ENCODE peak calls at places on chromosomes 1 and 21, in seven cellular contexts. One of them, this sample, is unnamed.

GRCh38 chr1:33429846-33430750 is 797 bp downstream of the PHC2 start:
- DNase-seq in left colon: no peak
- DNase-seq in NCI-H748 treated with DMSO at 0.1 percent for 48 hours: no peak
- DNase-seq in posterior vena cava: no peak
- DNase-seq in neural progenitor cell: peak
- DNase-seq in thyroid gland: peak
- DNase-seq in activated T-helper 1 cell treated with anti-CD3 and anti-CD28 coated beads, Interleukin-12 subunit alpha, Interleukin-12 subunit beta, Interleukin-2, Interleukin-4 antibody, amounts not matched to agents 30 ng/mL and 10 ng/mL and 1 ng/mL, durations not matched to agents 14 hours and 24 hours and 36 hours: no peak
- DNase-seq in this sample: no peak

GRCh38 chr1:243950166-243950565 is 100.1 kb upstream of the AKT3 start:
- DNase-seq in left colon: no peak
- DNase-seq in NCI-H748 treated with DMSO at 0.1 percent for 48 hours: no peak
- DNase-seq in posterior vena cava: no peak
- DNase-seq in neural progenitor cell: no peak
- DNase-seq in thyroid gland: no peak
- DNase-seq in activated T-helper 1 cell treated with anti-CD3 and anti-CD28 coated beads, Interleukin-12 subunit alpha, Interleukin-12 subunit beta, Interleukin-2, Interleukin-4 antibody, amounts not matched to agents 30 ng/mL and 10 ng/mL and 1 ng/mL, durations not matched to agents 14 hours and 24 hours and 36 hours: no peak
- DNase-seq in this sample: no peak

GRCh38 chr21:45574691-45575090 is 32.5 kb upstream of the SLC19A1 start:
- DNase-seq in left colon: no peak
- DNase-seq in NCI-H748 treated with DMSO at 0.1 percent for 48 hours: no peak
- DNase-seq in posterior vena cava: peak
- DNase-seq in neural progenitor cell: no peak
- DNase-seq in thyroid gland: no peak
- DNase-seq in activated T-helper 1 cell treated with anti-CD3 and anti-CD28 coated beads, Interleukin-12 subunit alpha, Interleukin-12 subunit beta, Interleukin-2, Interleukin-4 antibody, amounts not matched to agents 30 ng/mL and 10 ng/mL and 1 ng/mL, durations not matched to agents 14 hours and 24 hours and 36 hours: no peak
- DNase-seq in this sample: no peak

GRCh38 chr1:15501208-15502032 is 22.6 kb downstream of the CASP9 start:
- DNase-seq in left colon: no peak
- DNase-seq in NCI-H748 treated with DMSO at 0.1 percent for 48 hours: peak
- DNase-seq in posterior vena cava: peak
- DNase-seq in neural progenitor cell: peak
- DNase-seq in thyroid gland: peak
- DNase-seq in activated T-helper 1 cell treated with anti-CD3 and anti-CD28 coated beads, Interleukin-12 subunit alpha, Interleukin-12 subunit beta, Interleukin-2, Interleukin-4 antibody, amounts not matched to agents 30 ng/mL and 10 ng/mL and 1 ng/mL, durations not matched to agents 14 hours and 24 hours and 36 hours: peak
- DNase-seq in this sample: peak

GRCh38 chr1:226656601-226657277 is 82.3 kb downstream of the ITPKB start:
- DNase-seq in left colon: peak
- DNase-seq in NCI-H748 treated with DMSO at 0.1 percent for 48 hours: peak
- DNase-seq in posterior vena cava: peak
- DNase-seq in neural progenitor cell: no peak
- DNase-seq in thyroid gland: peak
- DNase-seq in activated T-helper 1 cell treated with anti-CD3 and anti-CD28 coated beads, Interleukin-12 subunit alpha, Interleukin-12 subunit beta, Interleukin-2, Interleukin-4 antibody, amounts not matched to agents 30 ng/mL and 10 ng/mL and 1 ng/mL, durations not matched to agents 14 hours and 24 hours and 36 hours: no peak
- DNase-seq in this sample: peak

GRCh38 chr1:206472454-206472853 is 2.2 kb downstream of the IKBKE start:
- DNase-seq in left colon: peak
- DNase-seq in NCI-H748 treated with DMSO at 0.1 percent for 48 hours: no peak
- DNase-seq in posterior vena cava: no peak
- DNase-seq in neural progenitor cell: peak
- DNase-seq in thyroid gland: no peak
- DNase-seq in activated T-helper 1 cell treated with anti-CD3 and anti-CD28 coated beads, Interleukin-12 subunit alpha, Interleukin-12 subunit beta, Interleukin-2, Interleukin-4 antibody, amounts not matched to agents 30 ng/mL and 10 ng/mL and 1 ng/mL, durations not matched to agents 14 hours and 24 hours and 36 hours: peak
- DNase-seq in this sample: no peak

GRCh38 chr21:26127918-26128317 is 42.7 kb downstream of the APP start:
- DNase-seq in left colon: no peak
- DNase-seq in NCI-H748 treated with DMSO at 0.1 percent for 48 hours: no peak
- DNase-seq in posterior vena cava: no peak
- DNase-seq in neural progenitor cell: no peak
- DNase-seq in thyroid gland: peak
- DNase-seq in activated T-helper 1 cell treated with anti-CD3 and anti-CD28 coated beads, Interleukin-12 subunit alpha, Interleukin-12 subunit beta, Interleukin-2, Interleukin-4 antibody, amounts not matched to agents 30 ng/mL and 10 ng/mL and 1 ng/mL, durations not matched to agents 14 hours and 24 hours and 36 hours: no peak
- DNase-seq in this sample: no peak

GRCh38 chr1:173503391-173503790 is 26.3 kb downstream of the PRDX6 start:
- DNase-seq in left colon: peak
- DNase-seq in NCI-H748 treated with DMSO at 0.1 percent for 48 hours: no peak
- DNase-seq in posterior vena cava: no peak
- DNase-seq in neural progenitor cell: no peak
- DNase-seq in thyroid gland: no peak
- DNase-seq in activated T-helper 1 cell treated with anti-CD3 and anti-CD28 coated beads, Interleukin-12 subunit alpha, Interleukin-12 subunit beta, Interleukin-2, Interleukin-4 antibody, amounts not matched to agents 30 ng/mL and 10 ng/mL and 1 ng/mL, durations not matched to agents 14 hours and 24 hours and 36 hours: no peak
- DNase-seq in this sample: peak

GRCh38 chr21:33199516-33200217 is 30.1 kb upstream of the IFNAR2 start:
- DNase-seq in left colon: peak
- DNase-seq in NCI-H748 treated with DMSO at 0.1 percent for 48 hours: peak
- DNase-seq in posterior vena cava: no peak
- DNase-seq in neural progenitor cell: peak
- DNase-seq in thyroid gland: peak
- DNase-seq in activated T-helper 1 cell treated with anti-CD3 and anti-CD28 coated beads, Interleukin-12 subunit alpha, Interleukin-12 subunit beta, Interleukin-2, Interleukin-4 antibody, amounts not matched to agents 30 ng/mL and 10 ng/mL and 1 ng/mL, durations not matched to agents 14 hours and 24 hours and 36 hours: peak
- DNase-seq in this sample: peak

GRCh38 chr1:52553372-52554266 is 727 bp upstream of the TUT4 start:
- DNase-seq in left colon: peak
- DNase-seq in NCI-H748 treated with DMSO at 0.1 percent for 48 hours: peak
- DNase-seq in posterior vena cava: peak
- DNase-seq in neural progenitor cell: peak
- DNase-seq in thyroid gland: peak
- DNase-seq in activated T-helper 1 cell treated with anti-CD3 and anti-CD28 coated beads, Interleukin-12 subunit alpha, Interleukin-12 subunit beta, Interleukin-2, Interleukin-4 antibody, amounts not matched to agents 30 ng/mL and 10 ng/mL and 1 ng/mL, durations not matched to agents 14 hours and 24 hours and 36 hours: peak
- DNase-seq in this sample: peak

GRCh38 chr1:9860887-9861286 is 37.1 kb upstream of the CLSTN1 start:
- DNase-seq in left colon: no peak
- DNase-seq in NCI-H748 treated with DMSO at 0.1 percent for 48 hours: no peak
- DNase-seq in posterior vena cava: no peak
- DNase-seq in neural progenitor cell: no peak
- DNase-seq in thyroid gland: no peak
- DNase-seq in activated T-helper 1 cell treated with anti-CD3 and anti-CD28 coated beads, Interleukin-12 subunit alpha, Interleukin-12 subunit beta, Interleukin-2, Interleukin-4 antibody, amounts not matched to agents 30 ng/mL and 10 ng/mL and 1 ng/mL, durations not matched to agents 14 hours and 24 hours and 36 hours: no peak
- DNase-seq in this sample: no peak

GRCh38 chr1:24018611-24019580 is 38.8 kb upstream of the SRSF10 start:
- DNase-seq in left colon: peak
- DNase-seq in NCI-H748 treated with DMSO at 0.1 percent for 48 hours: no peak
- DNase-seq in posterior vena cava: peak
- DNase-seq in neural progenitor cell: peak
- DNase-seq in thyroid gland: peak
- DNase-seq in activated T-helper 1 cell treated with anti-CD3 and anti-CD28 coated beads, Interleukin-12 subunit alpha, Interleukin-12 subunit beta, Interleukin-2, Interleukin-4 antibody, amounts not matched to agents 30 ng/mL and 10 ng/mL and 1 ng/mL, durations not matched to agents 14 hours and 24 hours and 36 hours: no peak
- DNase-seq in this sample: peak

GRCh38 chr1:89198081-89198480 is 661 bp downstream of the GBP4 start:
- DNase-seq in left colon: no peak
- DNase-seq in NCI-H748 treated with DMSO at 0.1 percent for 48 hours: no peak
- DNase-seq in posterior vena cava: no peak
- DNase-seq in neural progenitor cell: no peak
- DNase-seq in thyroid gland: no peak
- DNase-seq in activated T-helper 1 cell treated with anti-CD3 and anti-CD28 coated beads, Interleukin-12 subunit alpha, Interleukin-12 subunit beta, Interleukin-2, Interleukin-4 antibody, amounts not matched to agents 30 ng/mL and 10 ng/mL and 1 ng/mL, durations not matched to agents 14 hours and 24 hours and 36 hours: no peak
- DNase-seq in this sample: no peak

GRCh38 chr1:228174482-228175315 is 9.1 kb downstream of the IBA57 start:
- DNase-seq in left colon: peak
- DNase-seq in NCI-H748 treated with DMSO at 0.1 percent for 48 hours: no peak
- DNase-seq in posterior vena cava: peak
- DNase-seq in neural progenitor cell: peak
- DNase-seq in thyroid gland: no peak
- DNase-seq in activated T-helper 1 cell treated with anti-CD3 and anti-CD28 coated beads, Interleukin-12 subunit alpha, Interleukin-12 subunit beta, Interleukin-2, Interleukin-4 antibody, amounts not matched to agents 30 ng/mL and 10 ng/mL and 1 ng/mL, durations not matched to agents 14 hours and 24 hours and 36 hours: no peak
- DNase-seq in this sample: peak

GRCh38 chr1:219757890-219758289 is 145.0 kb upstream of the ZC3H11B start:
- DNase-seq in left colon: no peak
- DNase-seq in NCI-H748 treated with DMSO at 0.1 percent for 48 hours: no peak
- DNase-seq in posterior vena cava: no peak
- DNase-seq in neural progenitor cell: no peak
- DNase-seq in thyroid gland: peak
- DNase-seq in activated T-helper 1 cell treated with anti-CD3 and anti-CD28 coated beads, Interleukin-12 subunit alpha, Interleukin-12 subunit beta, Interleukin-2, Interleukin-4 antibody, amounts not matched to agents 30 ng/mL and 10 ng/mL and 1 ng/mL, durations not matched to agents 14 hours and 24 hours and 36 hours: no peak
- DNase-seq in this sample: no peak

GRCh38 chr1:7388488-7389185 is 382.5 kb upstream of the VAMP3 start:
- DNase-seq in left colon: no peak
- DNase-seq in NCI-H748 treated with DMSO at 0.1 percent for 48 hours: no peak
- DNase-seq in posterior vena cava: peak
- DNase-seq in neural progenitor cell: no peak
- DNase-seq in thyroid gland: peak
- DNase-seq in activated T-helper 1 cell treated with anti-CD3 and anti-CD28 coated beads, Interleukin-12 subunit alpha, Interleukin-12 subunit beta, Interleukin-2, Interleukin-4 antibody, amounts not matched to agents 30 ng/mL and 10 ng/mL and 1 ng/mL, durations not matched to agents 14 hours and 24 hours and 36 hours: no peak
- DNase-seq in this sample: peak

GRCh38 chr1:109762821-109763645 is 690 bp downstream of the EPS8L3 start:
- DNase-seq in left colon: peak
- DNase-seq in NCI-H748 treated with DMSO at 0.1 percent for 48 hours: no peak
- DNase-seq in posterior vena cava: peak
- DNase-seq in neural progenitor cell: no peak
- DNase-seq in thyroid gland: no peak
- DNase-seq in activated T-helper 1 cell treated with anti-CD3 and anti-CD28 coated beads, Interleukin-12 subunit alpha, Interleukin-12 subunit beta, Interleukin-2, Interleukin-4 antibody, amounts not matched to agents 30 ng/mL and 10 ng/mL and 1 ng/mL, durations not matched to agents 14 hours and 24 hours and 36 hours: no peak
- DNase-seq in this sample: no peak